ENCODE peak calls at places on chromosomes 11 and 22, in nine cellular contexts. One of them, this sample, is unnamed.

GRCh38 chr11:19437760-19438159 is 197.0 kb upstream of the E2F8 start:
- DNase-seq in HCT116: no peak
- DNase-seq in tibial nerve: no peak
- DNase-seq in stimulated activated CD8-positive, alpha-beta memory T cell treated with anti-CD3 and anti-CD28 coated beads, Interleukin-15, amount 100 ng/mL, for 24 hours: no peak
- DNase-seq in renal cortical epithelial cell: peak; percentile 80
- DNase-seq in COR-L47: no peak
- DNase-seq in CD8-positive, alpha-beta T cell: no peak
- DNase-seq in uterus: no peak
- DNase-seq in KBM-7: no peak
- DNase-seq in this sample: peak; percentile 77

GRCh38 chr11:85718126-85718943 is 32.3 kb upstream of the CCDC89 start:
- DNase-seq in HCT116: no peak
- DNase-seq in tibial nerve: no peak
- DNase-seq in stimulated activated CD8-positive, alpha-beta memory T cell treated with anti-CD3 and anti-CD28 coated beads, Interleukin-15, amount 100 ng/mL, for 24 hours: no peak
- DNase-seq in renal cortical epithelial cell: no peak
- DNase-seq in COR-L47: no peak
- DNase-seq in CD8-positive, alpha-beta T cell: no peak
- DNase-seq in uterus: no peak
- DNase-seq in KBM-7: no peak
- DNase-seq in this sample: peak; percentile 34

GRCh38 chr22:42719133-42719532 is 1.5 kb downstream of the A4GALT start:
- DNase-seq in HCT116: no peak
- DNase-seq in tibial nerve: no peak
- DNase-seq in stimulated activated CD8-positive, alpha-beta memory T cell treated with anti-CD3 and anti-CD28 coated beads, Interleukin-15, amount 100 ng/mL, for 24 hours: no peak
- DNase-seq in renal cortical epithelial cell: peak; percentile 32
- DNase-seq in COR-L47: no peak
- DNase-seq in CD8-positive, alpha-beta T cell: no peak
- DNase-seq in uterus: no peak
- DNase-seq in KBM-7: no peak
- DNase-seq in this sample: no peak

GRCh38 chr22:33477131-33478111 is 419.2 kb upstream of the SYN3 start:
- DNase-seq in HCT116: no peak
- DNase-seq in tibial nerve: no peak
- DNase-seq in stimulated activated CD8-positive, alpha-beta memory T cell treated with anti-CD3 and anti-CD28 coated beads, Interleukin-15, amount 100 ng/mL, for 24 hours: no peak
- DNase-seq in renal cortical epithelial cell: no peak
- DNase-seq in COR-L47: no peak
- DNase-seq in CD8-positive, alpha-beta T cell: no peak
- DNase-seq in uterus: no peak
- DNase-seq in KBM-7: no peak
- DNase-seq in this sample: no peak

GRCh38 chr11:128796275-128796674 is 70.8 kb downstream of the KCNJ1 start:
- DNase-seq in HCT116: no peak
- DNase-seq in tibial nerve: no peak
- DNase-seq in stimulated activated CD8-positive, alpha-beta memory T cell treated with anti-CD3 and anti-CD28 coated beads, Interleukin-15, amount 100 ng/mL, for 24 hours: no peak
- DNase-seq in renal cortical epithelial cell: no peak
- DNase-seq in COR-L47: no peak
- DNase-seq in CD8-positive, alpha-beta T cell: no peak
- DNase-seq in uterus: no peak
- DNase-seq in KBM-7: no peak
- DNase-seq in this sample: no peak

GRCh38 chr11:101296896-101297295 is 167.3 kb upstream of the PGR start:
- DNase-seq in HCT116: no peak
- DNase-seq in tibial nerve: no peak
- DNase-seq in stimulated activated CD8-positive, alpha-beta memory T cell treated with anti-CD3 and anti-CD28 coated beads, Interleukin-15, amount 100 ng/mL, for 24 hours: no peak
- DNase-seq in renal cortical epithelial cell: no peak
- DNase-seq in COR-L47: no peak
- DNase-seq in CD8-positive, alpha-beta T cell: no peak
- DNase-seq in uterus: no peak
- DNase-seq in KBM-7: no peak
- DNase-seq in this sample: no peak

GRCh38 chr11:92596596-92597317 is 372.1 kb downstream of the FAT3 start:
- DNase-seq in HCT116: no peak
- DNase-seq in tibial nerve: no peak
- DNase-seq in stimulated activated CD8-positive, alpha-beta memory T cell treated with anti-CD3 and anti-CD28 coated beads, Interleukin-15, amount 100 ng/mL, for 24 hours: no peak
- DNase-seq in renal cortical epithelial cell: peak; percentile 67
- DNase-seq in COR-L47: no peak
- DNase-seq in CD8-positive, alpha-beta T cell: no peak
- DNase-seq in uterus: no peak
- DNase-seq in KBM-7: no peak
- DNase-seq in this sample: peak; percentile 70

GRCh38 chr11:95821640-95822039 is 31.3 kb downstream of the CEP57 start:
- DNase-seq in HCT116: no peak
- DNase-seq in tibial nerve: no peak
- DNase-seq in stimulated activated CD8-positive, alpha-beta memory T cell treated with anti-CD3 and anti-CD28 coated beads, Interleukin-15, amount 100 ng/mL, for 24 hours: no peak
- DNase-seq in renal cortical epithelial cell: peak; percentile 42
- DNase-seq in COR-L47: no peak
- DNase-seq in CD8-positive, alpha-beta T cell: no peak
- DNase-seq in uterus: no peak
- DNase-seq in KBM-7: no peak
- DNase-seq in this sample: peak; percentile 20

GRCh38 chr11:33941637-33942160 is 49.8 kb upstream of the LMO2 start:
- DNase-seq in HCT116: peak; percentile 18
- DNase-seq in tibial nerve: no peak
- DNase-seq in stimulated activated CD8-positive, alpha-beta memory T cell treated with anti-CD3 and anti-CD28 coated beads, Interleukin-15, amount 100 ng/mL, for 24 hours: no peak
- DNase-seq in renal cortical epithelial cell: no peak
- DNase-seq in COR-L47: no peak
- DNase-seq in CD8-positive, alpha-beta T cell: no peak
- DNase-seq in uterus: peak; percentile 24
- DNase-seq in KBM-7: peak; percentile 65
- DNase-seq in this sample: no peak

GRCh38 chr22:36862251-36863242 is 1.7 kb downstream of the NCF4 start:
- DNase-seq in HCT116: no peak
- DNase-seq in tibial nerve: no peak
- DNase-seq in stimulated activated CD8-positive, alpha-beta memory T cell treated with anti-CD3 and anti-CD28 coated beads, Interleukin-15, amount 100 ng/mL, for 24 hours: no peak
- DNase-seq in renal cortical epithelial cell: no peak
- DNase-seq in COR-L47: no peak
- DNase-seq in CD8-positive, alpha-beta T cell: no peak
- DNase-seq in uterus: no peak
- DNase-seq in KBM-7: peak; percentile 97
- DNase-seq in this sample: no peak

GRCh38 chr11:2652857-2653643 is 46.7 kb downstream of the KCNQ1OT1 start:
- DNase-seq in HCT116: no peak
- DNase-seq in tibial nerve: no peak
- DNase-seq in stimulated activated CD8-positive, alpha-beta memory T cell treated with anti-CD3 and anti-CD28 coated beads, Interleukin-15, amount 100 ng/mL, for 24 hours: no peak
- DNase-seq in renal cortical epithelial cell: no peak
- DNase-seq in COR-L47: no peak
- DNase-seq in CD8-positive, alpha-beta T cell: no peak
- DNase-seq in uterus: no peak
- DNase-seq in KBM-7: no peak
- DNase-seq in this sample: no peak

GRCh38 chr11:10378362-10378761 is 73.5 kb downstream of the ADM start:
- DNase-seq in HCT116: no peak
- DNase-seq in tibial nerve: no peak
- DNase-seq in stimulated activated CD8-positive, alpha-beta memory T cell treated with anti-CD3 and anti-CD28 coated beads, Interleukin-15, amount 100 ng/mL, for 24 hours: no peak
- DNase-seq in renal cortical epithelial cell: no peak
- DNase-seq in COR-L47: no peak
- DNase-seq in CD8-positive, alpha-beta T cell: no peak
- DNase-seq in uterus: no peak
- DNase-seq in KBM-7: no peak
- DNase-seq in this sample: no peak

GRCh38 chr22:40204331-40205116 is 26.8 kb downstream of the TNRC6B start:
- DNase-seq in HCT116: no peak
- DNase-seq in tibial nerve: no peak
- DNase-seq in stimulated activated CD8-positive, alpha-beta memory T cell treated with anti-CD3 and anti-CD28 coated beads, Interleukin-15, amount 100 ng/mL, for 24 hours: no peak
- DNase-seq in renal cortical epithelial cell: peak; percentile 26
- DNase-seq in COR-L47: no peak
- DNase-seq in CD8-positive, alpha-beta T cell: no peak
- DNase-seq in uterus: peak; percentile 34
- DNase-seq in KBM-7: no peak
- DNase-seq in this sample: no peak

GRCh38 chr22:23121026-23121823 is 20.6 kb downstream of the RSPH14 start:
- DNase-seq in HCT116: no peak
- DNase-seq in tibial nerve: no peak
- DNase-seq in stimulated activated CD8-positive, alpha-beta memory T cell treated with anti-CD3 and anti-CD28 coated beads, Interleukin-15, amount 100 ng/mL, for 24 hours: no peak
- DNase-seq in renal cortical epithelial cell: no peak
- DNase-seq in COR-L47: no peak
- DNase-seq in CD8-positive, alpha-beta T cell: no peak
- DNase-seq in uterus: no peak
- DNase-seq in KBM-7: no peak
- DNase-seq in this sample: no peak

GRCh38 chr11:124717786-124718634 is 21.7 kb upstream of the NRGN start:
- DNase-seq in HCT116: no peak
- DNase-seq in tibial nerve: no peak
- DNase-seq in stimulated activated CD8-positive, alpha-beta memory T cell treated with anti-CD3 and anti-CD28 coated beads, Interleukin-15, amount 100 ng/mL, for 24 hours: no peak
- DNase-seq in renal cortical epithelial cell: peak; percentile 34
- DNase-seq in COR-L47: no peak
- DNase-seq in CD8-positive, alpha-beta T cell: peak; percentile 33
- DNase-seq in uterus: no peak
- DNase-seq in KBM-7: peak; percentile 55
- DNase-seq in this sample: peak; percentile 34

GRCh38 chr22:31295831-31296230 is 3.5 kb upstream of the PIK3IP1 start:
- DNase-seq in HCT116: no peak
- DNase-seq in tibial nerve: no peak
- DNase-seq in stimulated activated CD8-positive, alpha-beta memory T cell treated with anti-CD3 and anti-CD28 coated beads, Interleukin-15, amount 100 ng/mL, for 24 hours: no peak
- DNase-seq in renal cortical epithelial cell: peak; percentile 13
- DNase-seq in COR-L47: no peak
- DNase-seq in CD8-positive, alpha-beta T cell: no peak
- DNase-seq in uterus: no peak
- DNase-seq in KBM-7: no peak
- DNase-seq in this sample: peak; percentile 53

GRCh38 chr11:65112551-65113360 is 1.1 kb downstream of the TM7SF2 start:
- DNase-seq in HCT116: no peak
- DNase-seq in tibial nerve: no peak
- DNase-seq in stimulated activated CD8-positive, alpha-beta memory T cell treated with anti-CD3 and anti-CD28 coated beads, Interleukin-15, amount 100 ng/mL, for 24 hours: peak; percentile 63
- DNase-seq in renal cortical epithelial cell: no peak
- DNase-seq in COR-L47: peak; percentile 63
- DNase-seq in CD8-positive, alpha-beta T cell: peak; percentile 79
- DNase-seq in uterus: peak; percentile 41
- DNase-seq in KBM-7: peak; percentile 76
- DNase-seq in this sample: no peak

GRCh38 chr11:61913699-61914395 is 3.5 kb downstream of the RAB3IL1 start:
- DNase-seq in HCT116: no peak
- DNase-seq in tibial nerve: no peak
- DNase-seq in stimulated activated CD8-positive, alpha-beta memory T cell treated with anti-CD3 and anti-CD28 coated beads, Interleukin-15, amount 100 ng/mL, for 24 hours: no peak
- DNase-seq in renal cortical epithelial cell: no peak
- DNase-seq in COR-L47: no peak
- DNase-seq in CD8-positive, alpha-beta T cell: no peak
- DNase-seq in uterus: peak; percentile 10
- DNase-seq in KBM-7: no peak
- DNase-seq in this sample: no peak

GRCh38 chr11:47093541-47093940 is 83.1 kb downstream of the ARFGAP2 start:
- DNase-seq in HCT116: no peak
- DNase-seq in tibial nerve: no peak
- DNase-seq in stimulated activated CD8-positive, alpha-beta memory T cell treated with anti-CD3 and anti-CD28 coated beads, Interleukin-15, amount 100 ng/mL, for 24 hours: no peak
- DNase-seq in renal cortical epithelial cell: no peak
- DNase-seq in COR-L47: no peak
- DNase-seq in CD8-positive, alpha-beta T cell: no peak
- DNase-seq in uterus: no peak
- DNase-seq in KBM-7: no peak
- DNase-seq in this sample: no peak

GRCh38 chr11:91866642-91867041 is 358.0 kb upstream of the FAT3 start:
- DNase-seq in HCT116: no peak
- DNase-seq in tibial nerve: no peak
- DNase-seq in stimulated activated CD8-positive, alpha-beta memory T cell treated with anti-CD3 and anti-CD28 coated beads, Interleukin-15, amount 100 ng/mL, for 24 hours: no peak
- DNase-seq in renal cortical epithelial cell: no peak
- DNase-seq in COR-L47: no peak
- DNase-seq in CD8-positive, alpha-beta T cell: no peak
- DNase-seq in uterus: no peak
- DNase-seq in KBM-7: no peak
- DNase-seq in this sample: no peak

GRCh38 chr22:48744967-48745841 is 1082.5 kb downstream of the BRD1 start:
- DNase-seq in HCT116: no peak
- DNase-seq in tibial nerve: no peak
- DNase-seq in stimulated activated CD8-positive, alpha-beta memory T cell treated with anti-CD3 and anti-CD28 coated beads, Interleukin-15, amount 100 ng/mL, for 24 hours: no peak
- DNase-seq in renal cortical epithelial cell: no peak
- DNase-seq in COR-L47: no peak
- DNase-seq in CD8-positive, alpha-beta T cell: no peak
- DNase-seq in uterus: no peak
- DNase-seq in KBM-7: no peak
- DNase-seq in this sample: no peak

GRCh38 chr11:94254214-94254613 is 50.2 kb upstream of the IZUMO1R start:
- DNase-seq in HCT116: no peak
- DNase-seq in tibial nerve: no peak
- DNase-seq in stimulated activated CD8-positive, alpha-beta memory T cell treated with anti-CD3 and anti-CD28 coated beads, Interleukin-15, amount 100 ng/mL, for 24 hours: no peak
- DNase-seq in renal cortical epithelial cell: no peak
- DNase-seq in COR-L47: no peak
- DNase-seq in CD8-positive, alpha-beta T cell: no peak
- DNase-seq in uterus: no peak
- DNase-seq in KBM-7: no peak
- DNase-seq in this sample: no peak

GRCh38 chr11:34358666-34359547 is 1.1 kb upstream of the ABTB2 start:
- DNase-seq in HCT116: peak; percentile 68
- DNase-seq in tibial nerve: peak; percentile 70
- DNase-seq in stimulated activated CD8-positive, alpha-beta memory T cell treated with anti-CD3 and anti-CD28 coated beads, Interleukin-15, amount 100 ng/mL, for 24 hours: peak; percentile 39
- DNase-seq in renal cortical epithelial cell: peak; percentile 67
- DNase-seq in COR-L47: peak; percentile 61
- DNase-seq in CD8-positive, alpha-beta T cell: peak; percentile 71
- DNase-seq in uterus: peak; percentile 83
- DNase-seq in KBM-7: peak; percentile 92
- DNase-seq in this sample: peak; percentile 69

GRCh38 chr11:69178819-69179482 is 23.2 kb downstream of the SMIM38 start:
- DNase-seq in HCT116: no peak
- DNase-seq in tibial nerve: no peak
- DNase-seq in stimulated activated CD8-positive, alpha-beta memory T cell treated with anti-CD3 and anti-CD28 coated beads, Interleukin-15, amount 100 ng/mL, for 24 hours: no peak
- DNase-seq in renal cortical epithelial cell: no peak
- DNase-seq in COR-L47: no peak
- DNase-seq in CD8-positive, alpha-beta T cell: no peak
- DNase-seq in uterus: no peak
- DNase-seq in KBM-7: no peak
- DNase-seq in this sample: no peak

GRCh38 chr11:10385696-10386095 is 69.4 kb upstream of the AMPD3 start:
- DNase-seq in HCT116: no peak
- DNase-seq in tibial nerve: peak; percentile 34
- DNase-seq in stimulated activated CD8-positive, alpha-beta memory T cell treated with anti-CD3 and anti-CD28 coated beads, Interleukin-15, amount 100 ng/mL, for 24 hours: no peak
- DNase-seq in renal cortical epithelial cell: no peak
- DNase-seq in COR-L47: no peak
- DNase-seq in CD8-positive, alpha-beta T cell: no peak
- DNase-seq in uterus: peak; percentile 62
- DNase-seq in KBM-7: no peak
- DNase-seq in this sample: no peak

GRCh38 chr11:118002541-118003019 is 16.4 kb downstream of the IL10RA start:
- DNase-seq in HCT116: no peak
- DNase-seq in tibial nerve: no peak
- DNase-seq in stimulated activated CD8-positive, alpha-beta memory T cell treated with anti-CD3 and anti-CD28 coated beads, Interleukin-15, amount 100 ng/mL, for 24 hours: no peak
- DNase-seq in renal cortical epithelial cell: no peak
- DNase-seq in COR-L47: no peak
- DNase-seq in CD8-positive, alpha-beta T cell: no peak
- DNase-seq in uterus: peak; percentile 69
- DNase-seq in KBM-7: peak; percentile 68
- DNase-seq in this sample: no peak

GRCh38 chr11:74926304-74927030 is 22.4 kb downstream of the XRRA1 start:
- DNase-seq in HCT116: no peak
- DNase-seq in tibial nerve: no peak
- DNase-seq in stimulated activated CD8-positive, alpha-beta memory T cell treated with anti-CD3 and anti-CD28 coated beads, Interleukin-15, amount 100 ng/mL, for 24 hours: no peak
- DNase-seq in renal cortical epithelial cell: no peak
- DNase-seq in COR-L47: no peak
- DNase-seq in CD8-positive, alpha-beta T cell: no peak
- DNase-seq in uterus: no peak
- DNase-seq in KBM-7: no peak
- DNase-seq in this sample: no peak

GRCh38 chr11:22711212-22711770 is 44.9 kb downstream of the GAS2 start:
- DNase-seq in HCT116: no peak
- DNase-seq in tibial nerve: no peak
- DNase-seq in stimulated activated CD8-positive, alpha-beta memory T cell treated with anti-CD3 and anti-CD28 coated beads, Interleukin-15, amount 100 ng/mL, for 24 hours: no peak
- DNase-seq in renal cortical epithelial cell: no peak
- DNase-seq in COR-L47: no peak
- DNase-seq in CD8-positive, alpha-beta T cell: no peak
- DNase-seq in uterus: no peak
- DNase-seq in KBM-7: no peak
- DNase-seq in this sample: no peak

GRCh38 chr11:33557201-33557600 is 143.4 kb downstream of the C11orf91 start:
- DNase-seq in HCT116: no peak
- DNase-seq in tibial nerve: no peak
- DNase-seq in stimulated activated CD8-positive, alpha-beta memory T cell treated with anti-CD3 and anti-CD28 coated beads, Interleukin-15, amount 100 ng/mL, for 24 hours: no peak
- DNase-seq in renal cortical epithelial cell: peak; percentile 80
- DNase-seq in COR-L47: no peak
- DNase-seq in CD8-positive, alpha-beta T cell: no peak
- DNase-seq in uterus: no peak
- DNase-seq in KBM-7: no peak
- DNase-seq in this sample: peak; percentile 70

GRCh38 chr11:29534831-29535230 is 482.0 kb downstream of the KCNA4 start:
- DNase-seq in HCT116: no peak
- DNase-seq in tibial nerve: no peak
- DNase-seq in stimulated activated CD8-positive, alpha-beta memory T cell treated with anti-CD3 and anti-CD28 coated beads, Interleukin-15, amount 100 ng/mL, for 24 hours: no peak
- DNase-seq in renal cortical epithelial cell: no peak
- DNase-seq in COR-L47: no peak
- DNase-seq in CD8-positive, alpha-beta T cell: no peak
- DNase-seq in uterus: no peak
- DNase-seq in KBM-7: no peak
- DNase-seq in this sample: peak; percentile 7

GRCh38 chr22:37237371-37238268 is 6.4 kb downstream of the RAC2 start:
- DNase-seq in HCT116: no peak
- DNase-seq in tibial nerve: no peak
- DNase-seq in stimulated activated CD8-positive, alpha-beta memory T cell treated with anti-CD3 and anti-CD28 coated beads, Interleukin-15, amount 100 ng/mL, for 24 hours: no peak
- DNase-seq in renal cortical epithelial cell: no peak
- DNase-seq in COR-L47: no peak
- DNase-seq in CD8-positive, alpha-beta T cell: peak; percentile 58
- DNase-seq in uterus: no peak
- DNase-seq in KBM-7: no peak
- DNase-seq in this sample: peak; percentile 25

This sample was measured in kidney glomerular epithelial cell.